ENCODE peak calls at places on chromosomes 3 and 15, in nine cellular contexts. I is lung; A is EH; V is stimulated activated CD8-positive, alpha-beta memory T cell treated with anti-CD3 and anti-CD28 coated beads, Interleukin-2, amount 100 ng/mL, for 1 hour; E is aorta; Q is KBM-7; U is testis; R is Karpas-422; X is Calu3. O is an unnamed sample.

GRCh38 chr15:94324835-94325767 is 93.7 kb downstream of the MCTP2 start:
- DNase-seq in I (no peak), A (no peak), V (no peak), E (no peak), Q (no peak), U (no peak), R (no peak), X (no peak), O (no peak)

GRCh38 chr15:68488966-68489365 is 57.0 kb upstream of the ITGA11 start:
- DNase-seq in I (no peak), A (no peak), V (no peak), E (no peak), Q (no peak), U (no peak), R (no peak), X (no peak), O (no peak)

GRCh38 chr3:169771651-169772529 is 1.3 kb upstream of the MYNN start:
- DNase-seq in I (peak), A (peak), V (peak), E (no peak), Q (peak), U (peak), R (peak), X (peak), O (no peak)

GRCh38 chr15:58551764-58552504 is 120.1 kb downstream of the LIPC start:
- DNase-seq in I (no peak), A (peak), V (no peak), E (peak), Q (peak), U (no peak), R (no peak), X (peak), O (peak)

GRCh38 chr3:48419597-48419996 is 10.3 kb downstream of the PLXNB1 start:
- DNase-seq in I (no peak), A (no peak), V (no peak), E (no peak), Q (no peak), U (no peak), R (no peak), X (no peak), O (no peak)

GRCh38 chr3:71850654-71851053 is 65.7 kb upstream of the PROK2 start:
- DNase-seq in I (no peak), A (no peak), V (no peak), E (no peak), Q (no peak), U (no peak), R (no peak), X (no peak), O (no peak)

GRCh38 chr15:65368300-65368617 is 9.5 kb downstream of the IGDCC3 start:
- DNase-seq in I (no peak), A (no peak), V (no peak), E (no peak), Q (no peak), U (no peak), R (no peak), X (no peak), O (no peak)

GRCh38 chr3:11844891-11845290 is 1.8 kb downstream of the TAMM41 start:
- DNase-seq in I (no peak), A (no peak), V (no peak), E (no peak), Q (no peak), U (no peak), R (no peak), X (no peak), O (no peak)

GRCh38 chr15:58228708-58229107 is 90.5 kb downstream of the AQP9 start:
- DNase-seq in I (no peak), A (peak), V (no peak), E (no peak), Q (no peak), U (no peak), R (no peak), X (no peak), O (no peak)